ENCODE peak calls at places on chromosomes 3 and 15, in eight cellular contexts. One of them, this sample, is unnamed.

GRCh38 chr3:10319804-10320203 is 1.1 kb downstream of the SEC13 start:
- DNase-seq in KG1: no peak
- DNase-seq in NCI-H2171: no peak
- DNase-seq in AG08396: no peak
- DNase-seq in NCI-H1105 treated with DMSO at 0.1 percent for 48 hours: no peak
- DNase-seq in aorta: no peak
- DNase-seq in GM23338: no peak
- DNase-seq in PC-3: no peak
- DNase-seq in this sample: no peak

GRCh38 chr3:111846717-111847116 is 12.3 kb upstream of the PHLDB2 start:
- DNase-seq in AG08396: peak; percentile 54
- DNase-seq in GM23338: no peak
- DNase-seq in NCI-H2171: no peak
- DNase-seq in NCI-H1105 treated with DMSO at 0.1 percent for 48 hours: no peak
- DNase-seq in KG1: no peak
- DNase-seq in PC-3: peak; percentile 94
- DNase-seq in aorta: no peak
- DNase-seq in this sample: no peak

GRCh38 chr3:152281032-152281713 is 12.4 kb downstream of the MBNL1 start:
- DNase-seq in KG1: no peak
- DNase-seq in NCI-H1105 treated with DMSO at 0.1 percent for 48 hours: no peak
- DNase-seq in GM23338: no peak
- DNase-seq in AG08396: no peak
- DNase-seq in NCI-H2171: no peak
- DNase-seq in aorta: no peak
- DNase-seq in PC-3: no peak
- DNase-seq in this sample: no peak

GRCh38 chr3:53043738-53044137 is 2.1 kb downstream of the SFMBT1 start:
- DNase-seq in GM23338: no peak
- DNase-seq in aorta: no peak
- DNase-seq in NCI-H2171: no peak
- DNase-seq in KG1: no peak
- DNase-seq in NCI-H1105 treated with DMSO at 0.1 percent for 48 hours: no peak
- DNase-seq in AG08396: no peak
- DNase-seq in PC-3: no peak
- DNase-seq in this sample: no peak

GRCh38 chr15:55743615-55743978 is 645 bp upstream of the PRTG start:
- DNase-seq in AG08396: no peak
- DNase-seq in aorta: no peak
- DNase-seq in PC-3: no peak
- DNase-seq in NCI-H1105 treated with DMSO at 0.1 percent for 48 hours: no peak
- DNase-seq in GM23338: no peak
- DNase-seq in KG1: no peak
- DNase-seq in NCI-H2171: no peak
- DNase-seq in this sample: no peak

GRCh38 chr15:89067751-89068150 is 20.5 kb upstream of the ABHD2 start:
- DNase-seq in NCI-H1105 treated with DMSO at 0.1 percent for 48 hours: no peak
- DNase-seq in KG1: no peak
- DNase-seq in PC-3: no peak
- DNase-seq in NCI-H2171: no peak
- DNase-seq in AG08396: no peak
- DNase-seq in aorta: no peak
- DNase-seq in GM23338: no peak
- DNase-seq in this sample: no peak

GRCh38 chr15:37028609-37029287 is 71.6 kb downstream of the MEIS2 start:
- DNase-seq in GM23338: no peak
- DNase-seq in PC-3: no peak
- DNase-seq in NCI-H2171: no peak
- DNase-seq in AG08396: no peak
- DNase-seq in NCI-H1105 treated with DMSO at 0.1 percent for 48 hours: no peak
- DNase-seq in KG1: no peak
- DNase-seq in aorta: no peak
- DNase-seq in this sample: no peak

GRCh38 chr3:169760479-169760878 is 4.4 kb downstream of the TERC start:
- DNase-seq in NCI-H2171: no peak
- DNase-seq in KG1: no peak
- DNase-seq in NCI-H1105 treated with DMSO at 0.1 percent for 48 hours: no peak
- DNase-seq in GM23338: no peak
- DNase-seq in aorta: no peak
- DNase-seq in PC-3: peak; percentile 43
- DNase-seq in AG08396: peak; percentile 16
- DNase-seq in this sample: no peak

GRCh38 chr3:112815981-112816380 is 30.7 kb downstream of the CD200R1L start:
- DNase-seq in aorta: no peak
- DNase-seq in KG1: no peak
- DNase-seq in AG08396: peak; percentile 23
- DNase-seq in NCI-H2171: no peak
- DNase-seq in NCI-H1105 treated with DMSO at 0.1 percent for 48 hours: no peak
- DNase-seq in GM23338: no peak
- DNase-seq in PC-3: peak; percentile 37
- DNase-seq in this sample: no peak

GRCh38 chr3:157888040-157888439 is 218.2 kb downstream of the SHOX2 start:
- DNase-seq in GM23338: peak; percentile 21
- DNase-seq in PC-3: peak; percentile 14
- DNase-seq in aorta: no peak
- DNase-seq in NCI-H1105 treated with DMSO at 0.1 percent for 48 hours: no peak
- DNase-seq in AG08396: no peak
- DNase-seq in NCI-H2171: no peak
- DNase-seq in KG1: no peak
- DNase-seq in this sample: no peak

GRCh38 chr3:189392969-189393368 is 221.2 kb downstream of the TPRG1 start:
- DNase-seq in KG1: no peak
- DNase-seq in NCI-H1105 treated with DMSO at 0.1 percent for 48 hours: no peak
- DNase-seq in NCI-H2171: no peak
- DNase-seq in AG08396: no peak
- DNase-seq in aorta: no peak
- DNase-seq in GM23338: no peak
- DNase-seq in PC-3: peak; percentile 98
- DNase-seq in this sample: no peak

GRCh38 chr3:13063225-13063624 is 10.0 kb downstream of the IQSEC1 start:
- DNase-seq in PC-3: peak; percentile 69
- DNase-seq in KG1: no peak
- DNase-seq in GM23338: no peak
- DNase-seq in NCI-H1105 treated with DMSO at 0.1 percent for 48 hours: no peak
- DNase-seq in NCI-H2171: no peak
- DNase-seq in AG08396: no peak
- DNase-seq in aorta: no peak
- DNase-seq in this sample: no peak

GRCh38 chr3:66394261-66395249 is 106.3 kb downstream of the LRIG1 start:
- DNase-seq in NCI-H1105 treated with DMSO at 0.1 percent for 48 hours: no peak
- DNase-seq in GM23338: no peak
- DNase-seq in NCI-H2171: no peak
- DNase-seq in PC-3: no peak
- DNase-seq in aorta: no peak
- DNase-seq in AG08396: peak; percentile 74
- DNase-seq in KG1: no peak
- DNase-seq in this sample: no peak

GRCh38 chr3:69309810-69310209 is 76.1 kb downstream of the FRMD4B start:
- DNase-seq in GM23338: peak; percentile 49
- DNase-seq in NCI-H1105 treated with DMSO at 0.1 percent for 48 hours: no peak
- DNase-seq in NCI-H2171: no peak
- DNase-seq in KG1: no peak
- DNase-seq in AG08396: no peak
- DNase-seq in PC-3: peak; percentile 56
- DNase-seq in aorta: no peak
- DNase-seq in this sample: no peak

GRCh38 chr3:158091526-158091925 is 14.7 kb downstream of the SHOX2 start:
- DNase-seq in PC-3: no peak
- DNase-seq in KG1: no peak
- DNase-seq in NCI-H2171: peak; percentile 30
- DNase-seq in AG08396: no peak
- DNase-seq in GM23338: peak; percentile 63
- DNase-seq in NCI-H1105 treated with DMSO at 0.1 percent for 48 hours: no peak
- DNase-seq in aorta: no peak
- DNase-seq in this sample: no peak

GRCh38 chr15:30063829-30064559 is 18.8 kb upstream of the GOLGA8J start:
- DNase-seq in AG08396: no peak
- DNase-seq in GM23338: no peak
- DNase-seq in NCI-H2171: no peak
- DNase-seq in KG1: no peak
- DNase-seq in aorta: no peak
- DNase-seq in NCI-H1105 treated with DMSO at 0.1 percent for 48 hours: no peak
- DNase-seq in PC-3: no peak
- DNase-seq in this sample: no peak

GRCh38 chr3:53354945-53355498 is 7.7 kb upstream of the DCP1A start:
- DNase-seq in NCI-H1105 treated with DMSO at 0.1 percent for 48 hours: no peak
- DNase-seq in AG08396: no peak
- DNase-seq in GM23338: no peak
- DNase-seq in aorta: no peak
- DNase-seq in NCI-H2171: no peak
- DNase-seq in KG1: no peak
- DNase-seq in PC-3: peak; percentile 8
- DNase-seq in this sample: no peak

GRCh38 chr3:153528473-153528872 is 366.4 kb downstream of the RAP2B start:
- DNase-seq in GM23338: no peak
- DNase-seq in aorta: no peak
- DNase-seq in NCI-H2171: no peak
- DNase-seq in PC-3: peak; percentile 65
- DNase-seq in AG08396: no peak
- DNase-seq in KG1: no peak
- DNase-seq in NCI-H1105 treated with DMSO at 0.1 percent for 48 hours: no peak
- DNase-seq in this sample: no peak

GRCh38 chr3:37992271-37993066 is 1.9 kb downstream of the VILL start:
- DNase-seq in aorta: peak; percentile 47
- DNase-seq in PC-3: peak; percentile 63
- DNase-seq in GM23338: no peak
- DNase-seq in NCI-H2171: no peak
- DNase-seq in AG08396: no peak
- DNase-seq in KG1: no peak
- DNase-seq in NCI-H1105 treated with DMSO at 0.1 percent for 48 hours: no peak
- DNase-seq in this sample: no peak

GRCh38 chr3:126468028-126468891 is 7.4 kb downstream of the ZXDC start:
- DNase-seq in aorta: peak; percentile 58
- DNase-seq in NCI-H1105 treated with DMSO at 0.1 percent for 48 hours: no peak
- DNase-seq in KG1: no peak
- DNase-seq in AG08396: peak; percentile 43
- DNase-seq in GM23338: no peak
- DNase-seq in NCI-H2171: no peak
- DNase-seq in PC-3: no peak
- DNase-seq in this sample: no peak

GRCh38 chr3:183028416-183028815 is 48.1 kb upstream of the DCUN1D1 start:
- DNase-seq in AG08396: no peak
- DNase-seq in GM23338: no peak
- DNase-seq in aorta: no peak
- DNase-seq in PC-3: no peak
- DNase-seq in KG1: no peak
- DNase-seq in NCI-H2171: no peak
- DNase-seq in NCI-H1105 treated with DMSO at 0.1 percent for 48 hours: no peak
- DNase-seq in this sample: no peak

GRCh38 chr3:194387926-194388418 is 11.1 kb downstream of the GP5 start:
- DNase-seq in AG08396: no peak
- DNase-seq in NCI-H2171: no peak
- DNase-seq in aorta: no peak
- DNase-seq in NCI-H1105 treated with DMSO at 0.1 percent for 48 hours: no peak
- DNase-seq in KG1: no peak
- DNase-seq in GM23338: no peak
- DNase-seq in PC-3: no peak
- DNase-seq in this sample: no peak

GRCh38 chr3:47394140-47394855 is 13.5 kb downstream of the PTPN23 start:
- DNase-seq in GM23338: no peak
- DNase-seq in PC-3: peak; percentile 66
- DNase-seq in NCI-H2171: no peak
- DNase-seq in KG1: no peak
- DNase-seq in NCI-H1105 treated with DMSO at 0.1 percent for 48 hours: no peak
- DNase-seq in AG08396: peak; percentile 15
- DNase-seq in aorta: no peak
- DNase-seq in this sample: no peak

GRCh38 chr15:94582368-94582767 is 351.0 kb downstream of the MCTP2 start:
- DNase-seq in PC-3: peak; percentile 36
- DNase-seq in KG1: no peak
- DNase-seq in NCI-H1105 treated with DMSO at 0.1 percent for 48 hours: no peak
- DNase-seq in NCI-H2171: no peak
- DNase-seq in aorta: no peak
- DNase-seq in AG08396: no peak
- DNase-seq in GM23338: peak; percentile 77
- DNase-seq in this sample: no peak

GRCh38 chr3:46369675-46370132 is 1.0 kb upstream of the CCR5 start:
- DNase-seq in KG1: no peak
- DNase-seq in GM23338: no peak
- DNase-seq in NCI-H1105 treated with DMSO at 0.1 percent for 48 hours: no peak
- DNase-seq in aorta: no peak
- DNase-seq in NCI-H2171: no peak
- DNase-seq in AG08396: no peak
- DNase-seq in PC-3: no peak
- DNase-seq in this sample: no peak

GRCh38 chr3:65876028-65876420 is 162.7 kb downstream of the MAGI1 start:
- DNase-seq in GM23338: no peak
- DNase-seq in NCI-H2171: no peak
- DNase-seq in KG1: no peak
- DNase-seq in aorta: no peak
- DNase-seq in NCI-H1105 treated with DMSO at 0.1 percent for 48 hours: no peak
- DNase-seq in AG08396: no peak
- DNase-seq in PC-3: no peak
- DNase-seq in this sample: no peak

GRCh38 chr3:87132801-87133200 is 94.3 kb upstream of the CHMP2B start:
- DNase-seq in NCI-H1105 treated with DMSO at 0.1 percent for 48 hours: no peak
- DNase-seq in aorta: no peak
- DNase-seq in NCI-H2171: no peak
- DNase-seq in KG1: no peak
- DNase-seq in AG08396: no peak
- DNase-seq in PC-3: no peak
- DNase-seq in GM23338: peak; percentile 19
- DNase-seq in this sample: no peak

GRCh38 chr15:55250392-55250791 is 39.2 kb downstream of the RAB27A start:
- DNase-seq in NCI-H1105 treated with DMSO at 0.1 percent for 48 hours: no peak
- DNase-seq in PC-3: peak; percentile 8
- DNase-seq in AG08396: peak; percentile 28
- DNase-seq in NCI-H2171: no peak
- DNase-seq in KG1: peak; percentile 26
- DNase-seq in GM23338: no peak
- DNase-seq in aorta: no peak
- DNase-seq in this sample: no peak

This sample was measured in NCI-H1092.